ENCODE peak calls at places on chromosomes 2 and 18, in ten cellular contexts. X is substantia nigra, Y is GM12864, J is kidney, P is NCI-H226, A is fibroblast of the aortic adventitia, H is WTC11, Q is NCI-H1694 treated with DMSO at 0.1 percent for 48 hours, W is posterior cingulate gyrus, S is AG04449. G is an unnamed sample.

GRCh38 chr2:120722211-120722602 is 13.5 kb upstream of the GLI2 start:
- DNase-seq in X (no peak), Y (no peak), J (no peak), P (no peak), A (no peak), H (no peak), Q (no peak), W (no peak), S (no peak), G (no peak)

GRCh38 chr18:31030574-31031278 is 11.8 kb downstream of the DSC3 start:
- DNase-seq in X (no peak), Y (no peak), J (no peak), P (no peak), A (no peak), H (no peak), Q (no peak), W (no peak), S (no peak), G (no peak)

GRCh38 chr18:58180172-58180571 is 136.1 kb downstream of the NEDD4L start:
- DNase-seq in X (no peak), Y (no peak), J (no peak), P (no peak), A (no peak), H (no peak), Q (no peak), W (no peak), S (no peak), G (no peak)

GRCh38 chr2:82795446-82795845 is 1663.6 kb downstream of the SUCLG1 start:
- DNase-seq in X (no peak), Y (no peak), J (no peak), P (peak), A (peak), H (no peak), Q (no peak), W (no peak), S (no peak), G (peak)

GRCh38 chr2:9975805-9976447 is 24.4 kb downstream of the GRHL1 start:
- DNase-seq in X (no peak), Y (no peak), J (no peak), P (peak), A (peak), H (no peak), Q (no peak), W (no peak), S (peak), G (peak)

GRCh38 chr2:148817210-148817708 is 57.8 kb upstream of the KIF5C start:
- DNase-seq in X (no peak), Y (no peak), J (no peak), P (no peak), A (peak), H (no peak), Q (peak), W (no peak), S (no peak), G (no peak)

GRCh38 chr18:1968801-1969498 is 602.4 kb downstream of the METTL4 start:
- DNase-seq in X (no peak), Y (no peak), J (no peak), P (no peak), A (no peak), H (no peak), Q (no peak), W (no peak), S (no peak), G (no peak)

GRCh38 chr2:137420744-137421143 is 543.5 kb upstream of the HNMT start:
- DNase-seq in X (no peak), Y (no peak), J (no peak), P (no peak), A (no peak), H (no peak), Q (no peak), W (no peak), S (no peak), G (no peak)

GRCh38 chr2:235314371-235314915 is 179.4 kb upstream of the AGAP1 start:
- DNase-seq in X (no peak), Y (no peak), J (no peak), P (no peak), A (no peak), H (no peak), Q (peak), W (no peak), S (no peak), G (no peak)

GRCh38 chr2:55176094-55176415 is 56.0 kb downstream of the CLHC1 start:
- DNase-seq in X (no peak), Y (no peak), J (no peak), P (no peak), A (no peak), H (no peak), Q (no peak), W (no peak), S (no peak), G (no peak)

GRCh38 chr2:47118581-47118980 is 36.5 kb downstream of the STPG4 start:
- DNase-seq in X (no peak), Y (no peak), J (no peak), P (no peak), A (no peak), H (no peak), Q (no peak), W (no peak), S (no peak), G (no peak)

GRCh38 chr2:71153585-71153984 is 23.2 kb downstream of the MPHOSPH10 start:
- DNase-seq in X (no peak), Y (no peak), J (no peak), P (no peak), A (no peak), H (no peak), Q (no peak), W (no peak), S (no peak), G (no peak)

GRCh38 chr2:34578641-34579040 is 979.5 kb upstream of the FAM98A start:
- DNase-seq in X (no peak), Y (no peak), J (no peak), P (no peak), A (no peak), H (no peak), Q (no peak), W (no peak), S (no peak), G (no peak)

GRCh38 chr18:35604369-35604768 is 22.8 kb downstream of the GALNT1 start:
- DNase-seq in X (no peak), Y (no peak), J (no peak), P (no peak), A (no peak), H (no peak), Q (no peak), W (no peak), S (no peak), G (no peak)

GRCh38 chr2:215590353-215590752 is 154.5 kb upstream of the FN1 start:
- DNase-seq in X (no peak), Y (no peak), J (no peak), P (no peak), A (no peak), H (no peak), Q (peak), W (no peak), S (no peak), G (peak)

GRCh38 chr18:57581301-57581934 is 5.1 kb downstream of the FECH start:
- DNase-seq in X (peak), Y (peak), J (peak), P (no peak), A (no peak), H (no peak), Q (no peak), W (no peak), S (no peak), G (no peak)

GRCh38 chr2:58497189-58497588 is 256.1 kb upstream of the FANCL start:
- DNase-seq in X (no peak), Y (no peak), J (no peak), P (no peak), A (no peak), H (no peak), Q (no peak), W (no peak), S (no peak), G (no peak)

GRCh38 chr2:157172239-157172638 is 85.3 kb upstream of the GALNT5 start:
- DNase-seq in X (no peak), Y (no peak), J (no peak), P (no peak), A (peak), H (no peak), Q (no peak), W (no peak), S (no peak), G (no peak)

GRCh38 chr2:155157065-155157464 is 458.6 kb downstream of the KCNJ3 start:
- DNase-seq in X (no peak), Y (no peak), J (no peak), P (no peak), A (no peak), H (no peak), Q (no peak), W (no peak), S (no peak), G (no peak)

GRCh38 chr2:76980067-76980466 is 542.1 kb downstream of the LRRTM4 start:
- DNase-seq in X (no peak), Y (no peak), J (no peak), P (no peak), A (no peak), H (no peak), Q (no peak), W (no peak), S (no peak), G (no peak)

GRCh38 chr2:102241616-102242260 is 54.9 kb downstream of the IL1RL2 start:
- DNase-seq in X (no peak), Y (no peak), J (no peak), P (no peak), A (no peak), H (no peak), Q (no peak), W (no peak), S (no peak), G (no peak)

GRCh38 chr2:63993871-63994270 is 25.4 kb downstream of the VPS54 start:
- DNase-seq in X (no peak), Y (no peak), J (no peak), P (no peak), A (no peak), H (no peak), Q (no peak), W (no peak), S (no peak), G (no peak)